ENCODE peak calls at places on chromosomes 12 and 14, in six cellular contexts. T is choroid plexus epithelial cell, X is NCI-H187 treated with DMSO at 0.1 percent for 48 hours, R is left ventricle myocardium inferior, Y is pancreas, J is NCI-H2081. L is an unnamed sample.

GRCh38 chr12:93484315-93484981 is 17.1 kb downstream of the MRPL42 start:
- DNase-seq in T (peak; percentile 40), X (no peak), R (no peak), Y (no peak), J (no peak), L (no peak)

GRCh38 chr14:101888182-101888581 is 76.2 kb upstream of the DYNC1H1 start:
- DNase-seq in T (no peak), X (no peak), R (no peak), Y (no peak), J (no peak), L (peak; percentile 43)

GRCh38 chr12:30990776-30991175 is 64.2 kb downstream of the TSPAN11 start:
- DNase-seq in T (no peak), X (no peak), R (no peak), Y (no peak), J (no peak), L (no peak)

GRCh38 chr12:2535583-2536187 is 259.1 kb upstream of the FKBP4 start:
- DNase-seq in T (peak; percentile 3), X (no peak), R (no peak), Y (no peak), J (no peak), L (no peak)

GRCh38 chr12:68534108-68534507 is 76.6 kb upstream of the RAP1B start:
- DNase-seq in T (no peak), X (no peak), R (no peak), Y (no peak), J (no peak), L (no peak)

GRCh38 chr12:31736472-31736871 is 7.7 kb upstream of the AMN1 start:
- DNase-seq in T (peak; percentile 89), X (no peak), R (no peak), Y (no peak), J (no peak), L (no peak)

GRCh38 chr14:38704220-38704619 is 398.8 kb downstream of the SEC23A start:
- DNase-seq in T (no peak), X (no peak), R (no peak), Y (no peak), J (no peak), L (no peak)

GRCh38 chr12:31785318-31785717 is 56.5 kb upstream of the AMN1 start:
- DNase-seq in T (no peak), X (no peak), R (no peak), Y (no peak), J (no peak), L (no peak)

GRCh38 chr12:106760184-106760531 is 14.3 kb upstream of the RIC8B start:
- DNase-seq in T (peak; percentile 57), X (peak; percentile 47), R (no peak), Y (no peak), J (no peak), L (no peak)

GRCh38 chr14:40842816-40843215 is 763.9 kb upstream of the LRFN5 start:
- DNase-seq in T (no peak), X (no peak), R (no peak), Y (no peak), J (no peak), L (no peak)

GRCh38 chr12:45259732-45260480 is 44.0 kb downstream of the ANO6 start:
- DNase-seq in T (peak; percentile 56), X (no peak), R (no peak), Y (no peak), J (no peak), L (no peak)

GRCh38 chr12:12505544-12506501 is 56.8 kb downstream of the DUSP16 start:
- DNase-seq in T (peak; percentile 70), X (no peak), R (no peak), Y (no peak), J (no peak), L (no peak)

GRCh38 chr14:21541413-21542074 is 15.4 kb upstream of the SALL2 start:
- DNase-seq in T (no peak), X (no peak), R (no peak), Y (no peak), J (no peak), L (no peak)

GRCh38 chr12:115443351-115443938 is 759.5 kb upstream of the TBX3 start:
- DNase-seq in T (no peak), X (no peak), R (no peak), Y (no peak), J (no peak), L (no peak)

GRCh38 chr12:6823161-6824084 is 1.8 kb downstream of the GPR162 start:
- DNase-seq in T (no peak), X (no peak), R (no peak), Y (no peak), J (no peak), L (no peak)

GRCh38 chr12:27619308-27619707 is 76.9 kb upstream of the REP15 start:
- DNase-seq in T (peak; percentile 86), X (no peak), R (no peak), Y (no peak), J (no peak), L (no peak)

GRCh38 chr12:5088586-5089264 is 45.0 kb downstream of the KCNA5 start:
- DNase-seq in T (peak; percentile 12), X (no peak), R (no peak), Y (no peak), J (no peak), L (no peak)

GRCh38 chr12:47824198-47824597 is 4.5 kb upstream of the HDAC7 start:
- DNase-seq in T (no peak), X (no peak), R (no peak), Y (no peak), J (no peak), L (no peak)

GRCh38 chr12:82554529-82554928 is 132.2 kb upstream of the TMTC2 start:
- DNase-seq in T (peak; percentile 1), X (no peak), R (no peak), Y (no peak), J (no peak), L (no peak)

GRCh38 chr12:74328623-74329022 is 209.0 kb upstream of the ATXN7L3B start:
- DNase-seq in T (peak; percentile 8), X (no peak), R (no peak), Y (no peak), J (no peak), L (no peak)

GRCh38 chr12:4164591-4165558 is 108.7 kb upstream of the CCND2 start:
- DNase-seq in T (peak; percentile 73), X (no peak), R (peak; percentile 40), Y (peak; percentile 61), J (no peak), L (peak; percentile 66)

GRCh38 chr12:77232045-77232444 is 166.7 kb upstream of the E2F7 start:
- DNase-seq in T (peak; percentile 38), X (no peak), R (no peak), Y (no peak), J (no peak), L (no peak)

GRCh38 chr14:77250927-77251326 is 20.1 kb downstream of the NGB start:
- DNase-seq in T (no peak), X (no peak), R (no peak), Y (no peak), J (no peak), L (no peak)

GRCh38 chr14:70642313-70643235 is 858 bp downstream of the TTC9 start:
- DNase-seq in T (no peak), X (no peak), R (no peak), Y (peak; percentile 68), J (no peak), L (no peak)

GRCh38 chr12:124861492-124861891 is 2.2 kb downstream of the SCARB1 start:
- DNase-seq in T (peak; percentile 81), X (no peak), R (peak; percentile 71), Y (no peak), J (no peak), L (peak; percentile 84)

GRCh38 chr14:35878272-35879140 is 52.4 kb downstream of the BRMS1L start:
- DNase-seq in T (peak; percentile 96), X (no peak), R (no peak), Y (no peak), J (no peak), L (no peak)

GRCh38 chr14:31027847-31028246 is 1.7 kb upstream of the STRN3 start:
- DNase-seq in T (no peak), X (no peak), R (no peak), Y (no peak), J (no peak), L (no peak)

GRCh38 chr12:49662998-49663843 is 39.9 kb downstream of the PRPF40B start:
- DNase-seq in T (peak; percentile 93), X (no peak), R (peak; percentile 80), Y (no peak), J (no peak), L (peak; percentile 57)

GRCh38 chr12:599756-600155 is 63.5 kb downstream of the NINJ2 start:
- DNase-seq in T (no peak), X (no peak), R (no peak), Y (no peak), J (no peak), L (no peak)

GRCh38 chr14:70904376-70904775 is 2.9 kb upstream of the PCNX1 start:
- DNase-seq in T (no peak), X (no peak), R (no peak), Y (no peak), J (no peak), L (no peak)

GRCh38 chr14:81453166-81453766 is 53.1 kb upstream of the STON2 start:
- DNase-seq in T (peak; percentile 78), X (peak; percentile 46), R (no peak), Y (peak; percentile 67), J (peak; percentile 38), L (no peak)

GRCh38 chr12:40325349-40325960 is 100.7 kb downstream of the LRRK2 start:
- DNase-seq in T (peak; percentile 51), X (peak; percentile 61), R (no peak), Y (no peak), J (peak; percentile 67), L (no peak)

GRCh38 chr12:57765003-57765697 is 1.7 kb downstream of the CYP27B1 start:
- DNase-seq in T (peak; percentile 29), X (no peak), R (peak; percentile 34), Y (peak; percentile 79), J (peak; percentile 10), L (no peak)

GRCh38 chr12:61037792-61038191 is 1222.4 kb upstream of the USP15 start:
- DNase-seq in T (no peak), X (no peak), R (no peak), Y (no peak), J (no peak), L (no peak)

GRCh38 chr14:40847496-40847895 is 759.2 kb upstream of the LRFN5 start:
- DNase-seq in T (no peak), X (no peak), R (no peak), Y (no peak), J (no peak), L (no peak)

GRCh38 chr12:127145929-127146789 is 1120.8 kb upstream of the TMEM132C start:
- DNase-seq in T (peak; percentile 69), X (no peak), R (peak; percentile 79), Y (peak; percentile 85), J (peak; percentile 8), L (no peak)